ENCODE peak calls at places on chromosomes 7 and 10, in eight cellular contexts. D is NCI-H2029 treated with DMSO at 0.1 percent for 48 hours; K is smooth muscle cell of the brain vasculature; W is GM13976; U is frontal cortex; S is omental fat pad; X is stimulated activated naive CD4-positive, alpha-beta T cell; O is stromal cell of bone marrow. I is an unnamed sample.

GRCh38 chr10:61140765-61141392 is 196.9 kb upstream of the RHOBTB1 start:
- DNase-seq in S (no peak), O (peak; percentile 64), K (peak; percentile 58), W (no peak), U (peak; percentile 14), D (peak; percentile 9), X (peak; percentile 21), I (no peak)

GRCh38 chr7:46930336-46930735 is 651.6 kb downstream of the TNS3 start:
- DNase-seq in S (no peak), X (no peak), K (peak; percentile 61), W (no peak), O (peak; percentile 93), U (no peak), D (no peak), I (no peak)

GRCh38 chr10:88687853-88688467 is 18.1 kb upstream of the LIPK start:
- DNase-seq in U (peak; percentile 12), D (peak; percentile 9), S (no peak), W (peak; percentile 36), K (no peak), O (no peak), X (peak; percentile 18), I (no peak)

GRCh38 chr7:151125459-151125834 is 39.2 kb downstream of the AGAP3 start:
- DNase-seq in D (no peak), O (no peak), W (no peak), U (no peak), S (no peak), X (no peak), K (no peak), I (peak; percentile 64)

GRCh38 chr10:2882628-2883027 is 184.7 kb upstream of the PFKP start:
- DNase-seq in U (no peak), W (no peak), O (peak; percentile 3), K (no peak), S (no peak), D (no peak), X (no peak), I (no peak)

GRCh38 chr7:150375662-150376521 is 3.2 kb upstream of the ZNF775 start:
- DNase-seq in W (no peak), S (no peak), K (no peak), X (peak; percentile 35), D (no peak), O (no peak), U (no peak), I (no peak)

GRCh38 chr7:152158801-152159587 is 133.5 kb downstream of the GALNT11 start:
- DNase-seq in K (no peak), S (no peak), O (no peak), X (no peak), D (no peak), W (peak; percentile 56), U (no peak), I (no peak)

GRCh38 chr10:87691515-87692070 is 31.9 kb downstream of the PAPSS2 start:
- DNase-seq in K (no peak), O (no peak), X (no peak), W (no peak), D (no peak), S (no peak), U (no peak), I (no peak)

GRCh38 chr10:73042130-73042529 is 54.5 kb downstream of the P4HA1 start:
- DNase-seq in W (no peak), U (no peak), O (no peak), X (no peak), K (no peak), S (no peak), D (no peak), I (no peak)

GRCh38 chr7:86116-86515 is 106.3 kb upstream of the FAM20C start:
- DNase-seq in U (no peak), X (no peak), D (no peak), O (no peak), S (no peak), K (no peak), W (no peak), I (no peak)

GRCh38 chr10:122162566-122163181 is 108.4 kb upstream of the BTBD16 start:
- DNase-seq in W (no peak), O (no peak), X (no peak), S (no peak), D (no peak), K (no peak), U (no peak), I (no peak)

GRCh38 chr7:102211590-102212550 is 74.8 kb upstream of the SH2B2 start:
- DNase-seq in S (no peak), U (no peak), W (peak; percentile 87), D (no peak), O (no peak), X (no peak), K (no peak), I (no peak)

GRCh38 chr7:85659364-85659763 is 472.5 kb upstream of the SEMA3D start:
- DNase-seq in O (no peak), U (no peak), S (no peak), X (no peak), W (no peak), D (no peak), K (no peak), I (no peak)

GRCh38 chr10:76337641-76338040 is 906.2 kb downstream of the LRMDA start:
- DNase-seq in O (peak; percentile 66), W (no peak), X (no peak), S (no peak), K (no peak), D (no peak), U (no peak), I (no peak)

GRCh38 chr10:60032723-60033122 is 126.4 kb upstream of the CCDC6 start:
- DNase-seq in S (peak; percentile 32), D (peak; percentile 23), X (peak; percentile 17), U (peak; percentile 18), O (peak; percentile 48), K (peak; percentile 9), W (peak; percentile 63), I (no peak)

GRCh38 chr10:75191821-75192568 is 18.6 kb upstream of the VDAC2 start:
- DNase-seq in D (peak; percentile 1), K (no peak), S (no peak), U (no peak), X (no peak), W (no peak), O (peak; percentile 89), I (peak; percentile 52)

GRCh38 chr7:13560441-13560840 is 429.0 kb downstream of the ETV1 start:
- DNase-seq in X (no peak), U (no peak), S (no peak), W (no peak), K (no peak), O (no peak), D (no peak), I (no peak)

GRCh38 chr10:13019280-13019679 is 17.8 kb upstream of the CCDC3 start:
- DNase-seq in S (no peak), O (no peak), K (no peak), X (no peak), D (no peak), U (no peak), W (no peak), I (no peak)

GRCh38 chr7:131034166-131034881 is 293.4 kb upstream of the MKLN1 start:
- DNase-seq in S (no peak), O (no peak), X (no peak), U (no peak), D (peak; percentile 69), K (no peak), W (no peak), I (no peak)

GRCh38 chr7:27098493-27099223 is 2.9 kb upstream of the HOXA1 start:
- DNase-seq in W (no peak), K (no peak), D (no peak), U (no peak), O (peak; percentile 63), X (peak; percentile 8), S (no peak), I (no peak)

GRCh38 chr7:73356176-73356575 is 28.2 kb downstream of the FKBP6 start:
- DNase-seq in U (no peak), W (no peak), S (no peak), X (no peak), K (no peak), D (no peak), O (no peak), I (no peak)

GRCh38 chr7:150806863-150807262 is 6.3 kb downstream of the TMEM176A start:
- DNase-seq in O (no peak), K (no peak), D (no peak), X (no peak), W (no peak), S (no peak), U (no peak), I (no peak)

GRCh38 chr10:13173619-13174018 is 12.3 kb downstream of the MCM10 start:
- DNase-seq in W (no peak), O (no peak), S (no peak), U (no peak), X (no peak), K (no peak), D (no peak), I (no peak)

GRCh38 chr10:132742167-132742836 is 43.6 kb downstream of the NKX6-2 start:
- DNase-seq in K (no peak), U (no peak), W (no peak), X (no peak), S (no peak), D (no peak), O (no peak), I (no peak)

GRCh38 chr7:136853654-136854053 is 14.8 kb upstream of the CHRM2 start:
- DNase-seq in X (no peak), O (no peak), U (no peak), D (no peak), K (no peak), W (no peak), S (no peak), I (no peak)

GRCh38 chr7:100951172-100951571 is 1.8 kb downstream of the MUC3A start:
- DNase-seq in W (no peak), S (no peak), X (no peak), O (no peak), D (no peak), K (no peak), U (no peak), I (no peak)

GRCh38 chr7:28688651-28689050 is 269.5 kb downstream of the TRIL start:
- DNase-seq in O (peak; percentile 58), K (no peak), W (no peak), X (no peak), S (no peak), U (no peak), D (no peak), I (no peak)

GRCh38 chr10:66822801-66823200 is 103.0 kb upstream of the LRRTM3 start:
- DNase-seq in O (no peak), D (no peak), K (no peak), X (no peak), W (no peak), S (no peak), U (no peak), I (no peak)

GRCh38 chr10:110226926-110227641 is 19.7 kb downstream of the MXI1 start:
- DNase-seq in D (no peak), W (peak; percentile 88), X (peak; percentile 90), O (no peak), S (peak; percentile 58), K (no peak), U (peak; percentile 54), I (peak; percentile 78)

GRCh38 chr7:73828107-73828803 is 2.5 kb upstream of the CLDN4 start:
- DNase-seq in X (no peak), K (no peak), D (peak; percentile 97), S (no peak), W (peak; percentile 20), O (no peak), U (no peak), I (no peak)

GRCh38 chr10:8078027-8078426 is 23.5 kb downstream of the GATA3 start:
- DNase-seq in W (no peak), U (no peak), S (no peak), X (no peak), K (no peak), D (no peak), O (no peak), I (no peak)

GRCh38 chr10:22433875-22434274 is 88.6 kb downstream of the SPAG6 start:
- DNase-seq in O (peak; percentile 80), X (no peak), S (no peak), D (no peak), W (no peak), K (no peak), U (peak; percentile 14), I (no peak)

GRCh38 chr7:36439624-36440023 is 50.0 kb downstream of the ANLN start:
- DNase-seq in U (no peak), W (no peak), K (no peak), X (no peak), O (peak; percentile 3), D (no peak), S (no peak), I (no peak)

GRCh38 chr10:68462536-68462935 is 9.2 kb downstream of the DNA2 start:
- DNase-seq in U (no peak), S (no peak), O (no peak), W (no peak), X (no peak), D (no peak), K (no peak), I (no peak)